ENCODE peak calls at places on chromosomes 3 and 15, in six cellular contexts. O, R, Z, V, D and N are unnamed samples.
A peak's percentile ranks its signal among the peaks of the same experiment; 100 is the strongest.

GRCh38 chr3:142972092-142972753 is 8.7 kb upstream of the PAQR9 start:
- DNase-seq in O (no peak), Z (no peak), R (no peak), V (no peak), D (no peak), N (no peak)

GRCh38 chr3:63960048-63960711 is 48.0 kb upstream of the SCAANT1 start:
- DNase-seq in O (peak; percentile 52), D (no peak), Z (no peak), V (peak; percentile 43), R (peak; percentile 54), N (no peak)

GRCh38 chr3:63456901-63457300 is 178.8 kb downstream of the SYNPR start:
- DNase-seq in R (no peak), Z (no peak), O (no peak), V (no peak), D (no peak), N (no peak)

GRCh38 chr3:121481116-121481895 is 64.5 kb downstream of the POLQ start:
- DNase-seq in Z (no peak), R (no peak), D (no peak), O (peak; percentile 61), V (no peak), N (no peak)

GRCh38 chr3:147191795-147192385 is 214.5 kb downstream of the ZIC4 start:
- DNase-seq in Z (no peak), O (peak; percentile 26), R (peak; percentile 40), D (peak; percentile 52), V (no peak), N (peak; percentile 3)

GRCh38 chr3:16807441-16807840 is 77.3 kb upstream of the PLCL2 start:
- DNase-seq in O (peak; percentile 82), R (no peak), D (peak; percentile 85), V (no peak), Z (no peak), N (no peak)

GRCh38 chr3:52204337-52205073 is 6.5 kb downstream of the ALAS1 start:
- DNase-seq in V (peak; percentile 70), D (no peak), Z (no peak), R (no peak), O (peak; percentile 17), N (no peak)

GRCh38 chr3:114128826-114129225 is 50.0 kb downstream of the DRD3 start:
- DNase-seq in R (no peak), O (peak; percentile 29), Z (no peak), V (no peak), D (no peak), N (no peak)

GRCh38 chr15:69463182-69463756 is 10.7 kb downstream of the RPLP1 start:
- DNase-seq in Z (no peak), D (no peak), O (no peak), R (no peak), V (no peak), N (no peak)

GRCh38 chr3:119636194-119636593 is 24.2 kb downstream of the POPDC2 start:
- DNase-seq in R (no peak), V (no peak), Z (no peak), O (peak; percentile 14), D (no peak), N (no peak)

GRCh38 chr3:52481819-52482521 is 13.2 kb upstream of the STAB1 start:
- DNase-seq in V (no peak), R (no peak), Z (no peak), D (no peak), O (no peak), N (peak; percentile 97)

GRCh38 chr15:36109943-36110658 is 469.3 kb upstream of the CDIN1 start:
- DNase-seq in R (no peak), V (no peak), Z (no peak), O (no peak), D (peak; percentile 10), N (no peak)

GRCh38 chr3:16064660-16065414 is 109.6 kb upstream of the GALNT15 start:
- DNase-seq in D (peak; percentile 83), V (no peak), R (no peak), O (peak; percentile 92), Z (no peak), N (no peak)

GRCh38 chr15:74128785-74129350 is 1.5 kb upstream of the ISLR2 start:
- DNase-seq in V (no peak), Z (no peak), O (no peak), R (no peak), D (no peak), N (peak; percentile 74)